ENCODE peak calls at places on chromosome 12, in nine cellular contexts. X is transverse colon, S is tibial nerve, I is GM12878, T is ovary, L is endothelial cell of umbilical vein, Q is body of pancreas, O is A549, B is Peyer's patch. A is an unnamed sample.

GRCh38 chr12:106981781-106982180 is 5.2 kb downstream of the MTERF2 start:
- DNase-seq in X (no peak), S (no peak), I (no peak), T (no peak), L (no peak), Q (no peak), O (no peak), B (no peak), A (no peak)

GRCh38 chr12:128265566-128265965 is 1.4 kb upstream of the TMEM132C start:
- DNase-seq in X (no peak), S (no peak), I (no peak), T (no peak), L (no peak), Q (no peak), O (no peak), B (no peak), A (no peak)

GRCh38 chr12:124720687-124721500 is 142.8 kb downstream of the SCARB1 start:
- DNase-seq in X (peak; percentile 39), S (no peak), I (no peak), T (no peak), L (peak; percentile 86), Q (peak; percentile 62), O (no peak), B (no peak), A (peak; percentile 82)

GRCh38 chr12:26242683-26243082 is 47.3 kb downstream of the SSPN start:
- DNase-seq in X (peak; percentile 49), S (no peak), I (no peak), T (no peak), L (no peak), Q (no peak), O (no peak), B (no peak), A (no peak)

GRCh38 chr12:123105427-123105826 is 45.5 kb downstream of the PITPNM2 start:
- DNase-seq in X (no peak), S (no peak), I (no peak), T (no peak), L (peak; percentile 70), Q (no peak), O (no peak), B (no peak), A (no peak)

GRCh38 chr12:45215419-45216296 is at the start of gene ANO6:
- DNase-seq in X (peak; percentile 92), S (peak; percentile 70), I (peak; percentile 76), T (peak; percentile 86), L (peak; percentile 93), Q (peak; percentile 88), O (peak; percentile 83), B (peak; percentile 94), A (peak; percentile 84)

GRCh38 chr12:22788913-22789312 is 163.9 kb downstream of the ETNK1 start:
- DNase-seq in X (no peak), S (no peak), I (no peak), T (no peak), L (no peak), Q (no peak), O (no peak), B (no peak), A (no peak)

GRCh38 chr12:1091350-1091749 is 100.3 kb downstream of the ERC1 start:
- DNase-seq in X (no peak), S (no peak), I (no peak), T (no peak), L (no peak), Q (no peak), O (no peak), B (no peak), A (no peak)

GRCh38 chr12:75812341-75813018 is 219.1 kb downstream of the PHLDA1 start:
- DNase-seq in X (no peak), S (no peak), I (no peak), T (no peak), L (no peak), Q (no peak), O (no peak), B (no peak), A (peak; percentile 20)

GRCh38 chr12:124788936-124789555 is 74.6 kb downstream of the SCARB1 start:
- DNase-seq in X (no peak), S (no peak), I (no peak), T (no peak), L (no peak), Q (no peak), O (no peak), B (no peak), A (no peak)

DNA sequence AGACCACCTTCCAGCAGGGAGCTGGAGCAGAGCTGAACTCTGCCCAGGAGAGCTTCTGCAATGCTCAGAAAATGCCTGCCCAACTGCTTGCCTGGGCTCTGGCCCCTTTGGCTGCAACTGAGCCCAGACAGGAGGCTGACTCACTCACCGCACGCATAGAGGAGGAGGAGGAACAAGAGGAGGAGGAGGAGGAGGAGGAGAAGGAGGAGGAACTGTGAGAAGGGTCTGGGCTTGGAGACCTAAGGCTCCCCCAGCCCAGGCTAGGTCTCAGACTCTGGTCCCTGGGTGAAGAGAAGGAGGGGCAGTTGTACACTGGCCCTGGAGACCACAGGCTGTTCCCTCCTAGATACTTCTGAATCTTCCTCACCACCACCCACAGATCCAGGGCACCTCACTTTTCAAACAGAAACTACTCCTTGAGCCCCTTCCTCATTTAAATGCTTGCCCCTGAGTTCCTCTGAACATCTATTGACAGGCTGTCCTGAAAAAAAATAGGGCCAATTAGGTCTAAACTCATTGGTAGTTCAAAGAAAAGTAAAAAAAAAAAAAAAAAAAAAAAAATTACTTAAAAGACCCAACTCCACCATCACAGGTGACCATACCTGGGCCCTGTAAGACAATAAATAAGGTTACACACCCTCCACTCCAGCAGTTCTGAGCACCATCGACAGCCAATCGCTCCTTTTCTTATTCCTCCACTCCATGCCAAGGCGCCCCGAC is 707 bp downstream of the VDR start:
- DNase-seq in X (peak; percentile 73), S (no peak), I (no peak), T (no peak), L (peak; percentile 63), Q (peak; percentile 67), O (peak; percentile 38), B (peak; percentile 83), A (peak; percentile 46)
- TF ChIP-seq POLR2A in X (peak; percentile 68), S (no peak), I (no peak), T (no peak), L (no peak), Q (no peak), O (no peak), B (peak; percentile 93), A (no peak)

DNA sequence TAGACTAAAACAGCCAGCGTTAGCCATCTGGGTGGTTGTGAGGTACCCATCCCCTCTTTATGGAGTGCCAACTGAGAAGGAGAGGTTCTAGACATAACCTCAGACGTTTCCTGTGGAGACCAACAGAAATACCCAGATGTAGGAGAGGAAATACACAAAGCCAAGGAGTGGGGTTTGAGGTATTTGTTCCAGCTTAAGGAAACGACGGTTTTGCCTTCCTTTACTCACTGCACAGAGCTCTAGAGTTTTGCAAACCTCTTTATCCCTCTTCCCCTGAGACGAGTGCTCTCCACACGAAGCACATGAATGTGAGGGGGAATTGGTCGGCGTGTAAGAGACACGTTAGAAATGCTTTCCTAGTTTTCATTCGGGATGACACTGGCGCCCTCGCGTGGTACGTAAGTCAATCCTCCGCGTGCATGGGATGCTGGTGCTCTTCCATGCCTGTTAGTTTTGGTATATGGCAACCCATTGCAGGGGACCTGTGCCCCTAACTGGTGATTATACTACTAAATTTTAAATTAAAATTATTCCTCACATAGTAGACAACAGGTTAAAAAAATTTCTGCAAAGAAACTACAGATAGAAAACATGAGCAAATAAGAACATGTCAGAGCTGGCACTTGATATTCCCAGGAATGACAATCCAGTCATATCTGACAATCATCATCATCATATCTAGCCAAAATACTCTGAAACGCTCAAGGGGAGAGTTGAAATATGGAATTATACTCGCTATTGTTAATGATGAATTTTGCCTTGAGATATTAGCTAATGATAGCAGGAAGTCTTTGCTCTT is 121.7 kb downstream of the PPM1H start:
- DNase-seq in X (peak; percentile 45), S (no peak), I (no peak), T (peak; percentile 51), L (peak; percentile 68), Q (peak; percentile 64), O (peak; percentile 58), B (peak; percentile 80), A (peak; percentile 55)
- TF ChIP-seq CTCF in X (peak; percentile 42), S (peak; percentile 60), I (peak; percentile 71), T (peak; percentile 16), L (peak; percentile 82), Q (peak; percentile 49), O (peak; percentile 89), B (peak; percentile 40), A (peak; percentile 48)

GRCh38 chr12:6336859-6337744 is 4.8 kb downstream of the TNFRSF1A start:
- DNase-seq in X (peak; percentile 62), S (no peak), I (no peak), T (no peak), L (peak; percentile 27), Q (peak; percentile 46), O (no peak), B (peak; percentile 85), A (peak; percentile 39)

GRCh38 chr12:6335451-6336078 is 6.3 kb downstream of the TNFRSF1A start:
- DNase-seq in X (peak; percentile 84), S (peak; percentile 65), I (peak; percentile 60), T (peak; percentile 79), L (peak; percentile 85), Q (peak; percentile 89), O (peak; percentile 86), B (peak; percentile 93), A (peak; percentile 76)

GRCh38 chr12:6334940-6335450 is 6.9 kb downstream of the TNFRSF1A start:
- DNase-seq in X (peak; percentile 58), S (no peak), I (no peak), T (no peak), L (no peak), Q (peak; percentile 56), O (no peak), B (no peak), A (peak; percentile 52)

GRCh38 chr12:6337958-6338406 is 3.9 kb downstream of the TNFRSF1A start:
- DNase-seq in X (no peak), S (no peak), I (no peak), T (no peak), L (peak; percentile 36), Q (no peak), O (no peak), B (no peak), A (peak; percentile 42)

DNA sequence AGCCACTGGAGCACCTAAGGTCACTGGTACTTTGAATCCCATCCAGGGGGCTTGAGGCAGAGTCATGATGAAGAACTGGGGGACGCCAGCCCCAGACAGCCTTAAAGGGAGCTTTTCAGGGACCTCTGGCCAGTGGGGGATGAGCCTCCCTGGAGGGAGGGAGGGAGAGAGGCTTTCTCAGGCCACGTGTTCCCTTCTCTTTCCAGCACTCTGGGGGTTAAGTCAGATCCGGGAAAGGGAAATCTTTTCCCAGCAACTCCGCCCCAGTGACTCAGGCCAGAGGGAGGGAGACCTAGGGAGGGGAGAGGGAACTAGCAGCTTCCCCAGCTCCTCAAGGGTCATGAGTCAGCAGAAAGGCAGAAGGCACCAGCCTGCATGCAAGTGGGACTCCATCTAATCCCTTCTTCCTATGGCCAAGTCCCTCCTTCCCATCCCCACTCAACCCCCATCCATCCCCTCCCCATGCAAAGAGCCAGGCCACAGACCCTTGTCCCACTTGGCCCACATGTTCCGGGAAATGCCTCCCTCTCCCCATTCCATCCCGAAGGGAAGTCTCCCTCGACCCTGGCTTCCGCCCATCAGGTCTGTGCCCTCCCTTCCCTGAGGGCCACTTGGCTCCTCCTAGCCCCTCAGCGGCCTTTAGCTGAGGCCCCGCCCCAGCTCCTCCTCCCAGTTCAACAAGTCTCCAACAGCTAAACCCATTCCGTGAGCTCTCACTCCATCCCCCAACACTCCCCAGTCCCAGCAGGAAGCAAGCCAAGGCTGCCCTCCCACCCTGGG is 5.6 kb downstream of the TNFRSF1A start:
- DNase-seq in X (peak; percentile 92), S (peak; percentile 88), I (no peak), T (peak; percentile 95), L (peak; percentile 99), Q (peak; percentile 95), O (peak; percentile 99), B (peak; percentile 93), A (peak; percentile 96)
- TF ChIP-seq POLR2A in X (peak; percentile 66), S (peak; percentile 63), I (peak; percentile 57), T (peak; percentile 76), L (peak; percentile 59), Q (peak; percentile 54), O (peak; percentile 85), B (peak; percentile 69), A (no peak)

GRCh38 chr12:49489720-49490119 is 49.1 kb upstream of the KCNH3 start:
- DNase-seq in X (no peak), S (no peak), I (no peak), T (no peak), L (peak; percentile 93), Q (no peak), O (no peak), B (no peak), A (no peak)
- TF ChIP-seq CTCF in X (no peak), S (no peak), I (no peak), T (no peak), L (peak; percentile 32), Q (no peak), O (no peak), B (no peak), A (no peak)